ENCODE peak calls at places on chromosomes 4 and X, in eight cellular contexts. T is astrocyte of the spinal cord, J is cardiac muscle cell, A is sigmoid colon, V is progenitor cell of endocrine pancreas, S is mesothelial cell of epicardium, R is foreskin fibroblast, Z is choroid plexus epithelial cell. F is an unnamed sample.

GRCh38 chr4:1010522-1011021 is 854 bp upstream of the FGFRL1 start:
- DNase-seq in Z (peak), R (peak), S (peak), J (no peak), T (peak), V (no peak), A (peak), F (peak)

GRCh38 chrX:41265615-41266014 is 68.3 kb upstream of the DDX3X start:
- DNase-seq in R (peak), A (peak), J (no peak), Z (peak), T (peak), S (no peak), V (no peak), F (no peak)

GRCh38 chrX:134148293-134148692 is 88.7 kb upstream of the CCDC160 start:
- DNase-seq in T (no peak), R (peak), A (no peak), V (no peak), Z (peak), J (no peak), S (no peak), F (no peak)

GRCh38 chr4:12978310-12978709 is 505.8 kb downstream of the RAB28 start:
- DNase-seq in T (no peak), J (no peak), R (no peak), Z (no peak), V (no peak), S (no peak), A (no peak), F (no peak)

GRCh38 chr4:986949-987688 is at the start of gene IDUA:
- DNase-seq in Z (peak), V (peak), J (peak), T (peak), A (peak), R (peak), S (peak), F (no peak)

GRCh38 chrX:134971926-134972325 is 18.9 kb upstream of the SMIM10 start:
- DNase-seq in Z (no peak), V (no peak), T (peak), R (no peak), J (no peak), A (no peak), S (no peak), F (no peak)

GRCh38 chr4:113106076-113106475 is 56.6 kb downstream of the ANK2 start:
- DNase-seq in V (no peak), Z (peak), R (peak), A (no peak), T (peak), S (no peak), J (peak), F (no peak)

GRCh38 chrX:133654801-133655200 is 239.5 kb upstream of the GPC4 start:
- DNase-seq in S (no peak), V (no peak), T (no peak), R (peak), J (no peak), A (no peak), Z (peak), F (no peak)

GRCh38 chr4:815464-816146 is 10.3 kb downstream of the CPLX1 start:
- DNase-seq in T (no peak), R (no peak), S (no peak), V (no peak), Z (no peak), J (no peak), A (peak), F (no peak)

GRCh38 chr4:180909279-180909678 is 1333.9 kb upstream of the TENM3 start:
- DNase-seq in A (no peak), V (no peak), S (no peak), Z (peak), R (no peak), T (no peak), J (peak), F (no peak)

DNA sequence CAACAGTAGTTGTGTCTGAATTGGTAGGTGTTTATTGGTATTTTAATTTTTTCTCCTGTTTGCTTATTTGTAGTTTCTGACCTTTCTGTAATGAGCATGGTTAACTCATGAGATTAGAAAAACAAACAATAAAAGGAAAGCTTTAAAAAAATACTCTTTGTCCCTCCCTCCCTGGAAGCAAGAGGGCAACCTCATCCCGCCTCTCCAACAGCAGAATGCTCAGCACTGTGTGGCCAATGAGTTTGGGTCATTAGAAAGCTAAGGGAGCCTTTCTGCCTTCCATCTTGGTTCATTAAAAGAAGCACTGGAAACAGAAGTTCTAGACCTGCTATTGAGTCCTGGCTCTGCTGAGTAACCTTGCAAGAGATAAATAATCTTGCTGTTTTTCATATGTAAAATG is 33.9 kb downstream of the TRPC5 start:
- DNase-seq in R (no peak), A (no peak), J (no peak), V (no peak), S (no peak), Z (no peak), T (no peak), F (no peak)
- TF ChIP-seq CTCF in R (no peak), A (no peak), J (no peak), V (no peak), S (no peak), Z (no peak), T (no peak), F (no peak)

DNA sequence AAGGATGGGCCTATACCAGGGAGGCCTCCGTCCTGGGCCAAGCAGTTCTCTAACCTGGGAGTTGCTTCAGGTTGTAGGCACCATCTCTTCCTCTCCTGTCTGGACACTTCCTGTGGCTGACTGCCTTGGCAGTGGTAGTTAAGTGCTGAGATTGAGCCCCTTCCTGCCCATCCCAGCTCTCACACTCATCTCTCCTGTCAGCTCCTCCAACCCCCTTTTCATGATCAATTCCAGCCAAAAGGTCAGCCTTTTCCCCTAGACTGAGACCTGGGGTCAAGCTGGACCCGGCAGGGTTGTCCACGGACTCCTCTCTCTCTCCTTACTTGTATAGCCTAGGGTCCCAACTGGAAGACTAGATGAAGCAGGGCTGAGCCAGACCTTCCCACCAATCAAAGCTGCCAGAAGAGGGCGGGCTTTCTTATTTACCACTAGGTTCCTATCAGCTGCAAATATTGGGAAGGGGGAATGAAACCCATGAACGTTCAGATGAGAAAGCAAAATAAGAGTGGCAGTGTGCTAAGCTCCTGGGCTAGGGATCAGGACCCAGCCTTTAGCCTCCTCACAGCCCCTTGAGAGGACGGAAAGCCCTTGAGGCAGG is 34.5 kb downstream of the KDM5C start:
- DNase-seq in R (no peak), J (peak), V (no peak), A (no peak), S (no peak), Z (peak), T (no peak), F (no peak)
- TF ChIP-seq CTCF in R (no peak), J (no peak), V (no peak), A (no peak), S (no peak), Z (peak), T (peak), F (no peak)

DNA sequence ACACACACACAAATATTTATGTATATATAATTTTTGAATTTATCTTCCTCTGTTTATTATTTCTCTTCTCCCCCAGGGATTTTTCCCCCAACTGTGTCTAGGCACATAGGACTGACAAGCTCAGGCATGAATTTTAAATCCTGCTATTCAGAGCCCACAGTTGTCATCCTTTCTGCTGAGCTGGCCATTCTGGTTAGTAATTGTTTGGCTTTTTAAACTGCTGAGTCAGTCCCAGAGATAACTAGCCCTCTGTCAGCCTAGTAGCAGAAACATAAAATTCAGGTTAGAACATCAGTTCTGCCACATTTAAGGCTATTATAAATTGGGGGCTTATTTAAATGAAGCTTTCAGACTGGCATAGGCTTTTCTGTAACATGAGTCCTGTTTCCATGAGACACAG is 151.7 kb upstream of the MAOA start:
- DNase-seq in A (no peak), S (no peak), J (no peak), V (no peak), Z (no peak), R (no peak), T (no peak), F (no peak)
- TF ChIP-seq CTCF in A (no peak), S (no peak), J (no peak), V (no peak), Z (no peak), R (no peak), T (no peak), F (no peak)

GRCh38 chrX:15235001-15235400 is 34.9 kb downstream of the ASB9 start:
- DNase-seq in R (no peak), S (no peak), J (no peak), T (no peak), V (no peak), Z (no peak), A (no peak), F (no peak)

GRCh38 chrX:15233416-15234015 is 36.4 kb downstream of the ASB9 start:
- DNase-seq in J (no peak), A (no peak), Z (no peak), V (no peak), T (no peak), S (no peak), R (peak), F (no peak)

GRCh38 chrX:15241258-15241657 is 28.6 kb downstream of the ASB9 start:
- DNase-seq in S (no peak), Z (no peak), V (no peak), T (no peak), R (no peak), J (no peak), A (no peak), F (no peak)

GRCh38 chrX:15240414-15240813 is 29.5 kb downstream of the ASB9 start:
- DNase-seq in Z (no peak), A (no peak), V (no peak), J (no peak), R (no peak), T (no peak), S (no peak), F (no peak)

DNA sequence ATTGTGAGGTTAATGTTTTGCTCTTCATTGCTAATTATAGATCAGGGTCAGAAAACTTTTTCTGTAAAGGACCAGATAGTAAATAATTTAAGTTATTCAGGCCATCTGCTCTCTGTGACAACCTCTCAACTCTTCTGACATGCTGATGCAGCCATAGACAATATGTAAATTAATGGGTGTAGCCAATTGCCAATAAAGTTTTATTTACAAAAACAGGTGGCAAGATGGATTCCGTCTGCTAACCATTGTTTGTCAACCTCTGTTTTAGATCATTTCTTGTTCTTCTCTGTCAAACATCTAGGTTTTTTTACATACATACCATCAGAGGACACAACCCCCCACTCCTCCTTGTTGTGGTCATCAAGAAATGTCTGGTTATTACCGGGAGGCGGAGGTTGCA is 33.7 kb downstream of the ASB9 start:
- DNase-seq in S (no peak), Z (no peak), J (no peak), A (no peak), R (no peak), T (no peak), V (no peak), F (no peak)
- TF ChIP-seq CTCF in S (no peak), Z (no peak), J (no peak), A (no peak), R (no peak), T (no peak), V (no peak), F (no peak)